ENCODE peak calls at places on chromosomes 12 and 14, in nine cellular contexts. Q is Ammon's horn; S is stimulated activated CD4-positive, alpha-beta T cell treated with anti-CD3 and anti-CD28 coated beads, Interleukin-4, amount 100 ng/mL, for 48 hours; F is activated T-helper 2 cell treated with anti-CD3 and anti-CD28 coated beads, Interferon-gamma antibody, Interleukin-2, Interleukin-4, amounts not matched to agents 10 μg/mL and 5 μg/mL and 100 μg/mL, durations not matched to agents 14 hours and 24 hours and 36 hours; J is heart left ventricle; X is GM04504; R is iris pigment epithelial cell; O is A172; Z is B cell. V is an unnamed sample.

GRCh38 chr14:51547260-51547659 is 104.5 kb upstream of the FRMD6 start:
- DNase-seq in J (no peak), F (no peak), X (peak), S (no peak), R (peak), Z (no peak), O (peak), Q (no peak), V (peak)

GRCh38 chr14:90621205-90621600 is 195.0 kb downstream of the TTC7B start:
- DNase-seq in Z (no peak), Q (no peak), X (no peak), O (no peak), F (no peak), J (no peak), S (no peak), R (no peak), V (no peak)

GRCh38 chr14:63713058-63713457 is 14.8 kb downstream of the SGPP1 start:
- DNase-seq in S (no peak), J (no peak), O (no peak), Z (no peak), Q (no peak), F (no peak), R (no peak), X (no peak), V (no peak)

GRCh38 chr12:122560138-122560537 is 33.1 kb downstream of the KNTC1 start:
- DNase-seq in R (no peak), X (no peak), O (no peak), F (no peak), Q (no peak), Z (no peak), J (no peak), S (no peak), V (no peak)

GRCh38 chr14:23121401-23121800 is 2.3 kb upstream of the CEBPE start:
- DNase-seq in O (peak), X (peak), J (no peak), Z (peak), S (no peak), F (no peak), R (peak), Q (peak), V (no peak)

GRCh38 chr14:101879212-101880015 is 85.0 kb upstream of the DYNC1H1 start:
- DNase-seq in O (no peak), S (no peak), F (no peak), Q (no peak), J (no peak), Z (no peak), R (no peak), X (no peak), V (no peak)

GRCh38 chr12:110537605-110538409 is 35.7 kb downstream of the RAD9B start:
- DNase-seq in F (no peak), R (no peak), Z (no peak), X (no peak), Q (no peak), S (no peak), O (no peak), J (peak), V (no peak)

GRCh38 chr12:103505371-103506236 is 9.8 kb upstream of the C12orf42 start:
- DNase-seq in F (peak), Z (no peak), R (no peak), X (no peak), S (peak), J (no peak), O (peak), Q (no peak), V (peak)

GRCh38 chr14:23640524-23641141 is 4.5 kb downstream of the DHRS2 start:
- DNase-seq in Q (peak), X (peak), J (no peak), Z (no peak), F (no peak), R (peak), O (peak), S (no peak), V (peak)

GRCh38 chr14:24159777-24160498 is 1.1 kb upstream of the IRF9 start:
- DNase-seq in Q (no peak), F (no peak), J (peak), X (no peak), O (no peak), S (no peak), R (no peak), Z (no peak), V (no peak)

GRCh38 chr14:64723691-64724577 is 19.7 kb downstream of the PLEKHG3 start:
- DNase-seq in O (no peak), Z (no peak), J (no peak), Q (peak), R (peak), F (no peak), S (no peak), X (no peak), V (no peak)

GRCh38 chr12:114412307-114412706 is 6.4 kb upstream of the TBX5 start:
- DNase-seq in J (no peak), X (no peak), R (no peak), S (no peak), O (no peak), Z (no peak), F (no peak), Q (no peak), V (no peak)

GRCh38 chr14:54818201-54819133 is 84.2 kb downstream of the GCH1 start:
- DNase-seq in S (no peak), X (peak), Z (no peak), R (peak), F (no peak), Q (peak), J (no peak), O (peak), V (peak)

GRCh38 chr14:99541211-99541610 is 60.0 kb downstream of the CCNK start:
- DNase-seq in O (no peak), Q (no peak), J (no peak), R (no peak), S (no peak), Z (no peak), F (no peak), X (no peak), V (no peak)

GRCh38 chr12:117012189-117012805 is 86.9 kb downstream of the TESC start:
- DNase-seq in S (no peak), Q (no peak), F (no peak), X (peak), R (peak), Z (no peak), J (no peak), O (no peak), V (no peak)

GRCh38 chr12:57940915-57941164 is 527 bp upstream of the ATP23 start:
- DNase-seq in J (no peak), Q (no peak), O (no peak), S (no peak), R (no peak), X (no peak), F (no peak), Z (no peak), V (no peak)

GRCh38 chr12:58668831-58669230 is 251.5 kb downstream of the LRIG3 start:
- DNase-seq in S (no peak), F (no peak), R (peak), O (peak), X (peak), Z (no peak), Q (no peak), J (no peak), V (no peak)